ENCODE peak calls at places on chromosomes 6 and 20, in seven cellular contexts. N, Q, H, Y, J, I and E are unnamed samples.

GRCh38 chr6:145733770-145734169 is 1.6 kb downstream of the EPM2A start:
- DNase-seq in N (no peak), Q (no peak), H (peak; percentile 2), Y (no peak), J (no peak), I (no peak), E (no peak)

GRCh38 chr6:123030292-123030691 is 34.3 kb downstream of the CLVS2 start:
- DNase-seq in N (no peak), Q (no peak), H (no peak), Y (no peak), J (no peak), I (no peak), E (no peak)

GRCh38 chr6:93194480-93194879 is 224.9 kb downstream of the EPHA7 start:
- DNase-seq in N (no peak), Q (no peak), H (no peak), Y (no peak), J (no peak), I (no peak), E (no peak)

GRCh38 chr6:89724981-89725380 is 86.4 kb upstream of the LYRM2 start:
- DNase-seq in N (no peak), Q (no peak), H (no peak), Y (no peak), J (no peak), I (no peak), E (no peak)

GRCh38 chr6:134256862-134257261 is 61.0 kb downstream of the SGK1 start:
- DNase-seq in N (no peak), Q (no peak), H (no peak), Y (no peak), J (no peak), I (no peak), E (no peak)

GRCh38 chr6:11258260-11259237 is 26.1 kb upstream of the NEDD9 start:
- DNase-seq in N (no peak), Q (no peak), H (no peak), Y (no peak), J (no peak), I (no peak), E (no peak)

GRCh38 chr6:20657274-20657800 is 123.1 kb downstream of the CDKAL1 start:
- DNase-seq in N (no peak), Q (no peak), H (no peak), Y (no peak), J (no peak), I (no peak), E (no peak)

GRCh38 chr6:118892248-118893094 is 1.5 kb upstream of the ASF1A start:
- DNase-seq in N (no peak), Q (no peak), H (no peak), Y (no peak), J (no peak), I (no peak), E (no peak)

GRCh38 chr6:144036064-144036873 is 28.2 kb upstream of the PLAGL1 start:
- DNase-seq in N (peak; percentile 77), Q (peak; percentile 18), H (peak; percentile 40), Y (peak; percentile 51), J (peak; percentile 55), I (no peak), E (peak; percentile 58)

GRCh38 chr20:61883867-61884393 is 181.8 kb downstream of the TAF4 start:
- DNase-seq in N (peak; percentile 60), Q (no peak), H (no peak), Y (no peak), J (no peak), I (no peak), E (peak; percentile 39)

GRCh38 chr6:31908791-31909190 is 6.9 kb upstream of the ZBTB12 start:
- DNase-seq in N (no peak), Q (no peak), H (peak; percentile 90), Y (no peak), J (no peak), I (no peak), E (no peak)

GRCh38 chr6:148745926-148746325 is 904 bp upstream of the UST start:
- DNase-seq in N (no peak), Q (no peak), H (no peak), Y (no peak), J (no peak), I (no peak), E (no peak)

GRCh38 chr6:35583893-35584688 is 71.4 kb upstream of the TULP1 start:
- DNase-seq in N (no peak), Q (peak; percentile 42), H (peak; percentile 77), Y (peak; percentile 72), J (no peak), I (peak; percentile 67), E (peak; percentile 53)

GRCh38 chr6:83430606-83431544 is at the start of gene ME1:
- DNase-seq in N (peak; percentile 89), Q (peak; percentile 87), H (peak; percentile 86), Y (peak; percentile 96), J (peak; percentile 87), I (peak; percentile 22), E (peak; percentile 94)
- H3K9me3 ChIP-seq in N (no peaks in the 10 kb centered on the region), Q (no peaks in the 10 kb centered on the region), H (no peaks in the 10 kb centered on the region), Y (no peaks in the 10 kb centered on the region), J (no peaks in the 10 kb centered on the region), I (no peaks in the 10 kb centered on the region), E (no peaks in the 10 kb centered on the region)

GRCh38 chr20:37777556-37777955 is 83.7 kb downstream of the CTNNBL1 start:
- DNase-seq in N (no peak), Q (no peak), H (peak; percentile 38), Y (no peak), J (no peak), I (no peak), E (no peak)
- H3K4me3 ChIP-seq in N (no peak overlapping the region), Q (no peak overlapping the region), H (no peak overlapping the region), Y (no peak overlapping the region), J (no peak overlapping the region), I (no peak overlapping the region), E (no peak overlapping the region)

GRCh38 chr6:24397631-24398030 is 5.1 kb upstream of the MRS2 start:
- DNase-seq in N (no peak), Q (no peak), H (no peak), Y (no peak), J (no peak), I (no peak), E (no peak)
- H3K27ac ChIP-seq in N (no peak overlapping the region), Q (no peak overlapping the region), H (no peak overlapping the region), Y (no peak overlapping the region), J (no peak overlapping the region), I (no peak overlapping the region), E (no peak overlapping the region)

GRCh38 chr6:28188111-28188979 is 36.7 kb upstream of the ZSCAN9 start:
- DNase-seq in N (no peak), Q (no peak), H (no peak), Y (no peak), J (no peak), I (no peak), E (no peak)
- H3K9me3 ChIP-seq in N (peaks cover 79% of the 10 kb centered on the region), Q (peaks cover 34% of the 10 kb centered on the region), H (peaks cover 34% of the 10 kb centered on the region), Y (peaks cover 13% of the 10 kb centered on the region), J (peaks cover 37% of the 10 kb centered on the region), I (peaks cover 31% of the 10 kb centered on the region), E (peaks cover 16% of the 10 kb centered on the region)

GRCh38 chr6:26136321-26136720 is 49.1 kb downstream of the HFE start:
- DNase-seq in N (no peak), Q (no peak), H (no peak), Y (no peak), J (no peak), I (no peak), E (no peak)
- H3K4me3 ChIP-seq in N (no peak overlapping the region), Q (no peak overlapping the region), H (no peak overlapping the region), Y (no peak overlapping the region), J (no peak overlapping the region), I (no peak overlapping the region), E (no peak overlapping the region)